ENCODE peak calls at places on chromosomes 11 and 22, in nine cellular contexts. One of them, this sample, is unnamed.

GRCh38 chr11:23359297-23359696 is 499.0 kb upstream of the CCDC179 start:
- DNase-seq in mesenteric fat pad: no peak
- DNase-seq in coronary artery: no peak
- DNase-seq in sigmoid colon: no peak
- DNase-seq in stimulated activated CD4-positive, alpha-beta T cell treated with anti-CD3 and anti-CD28 coated beads, Interleukin-12 subunit alpha, Interleukin-12 subunit beta, amount 100 ng/mL, for 4 hours: no peak
- DNase-seq in Daoy: no peak
- DNase-seq in cerebellar nuclear complex: no peak
- DNase-seq in stimulated activated naive CD8-positive, alpha-beta T cell treated with anti-CD3 and anti-CD28 coated beads, Interleukin-15, Interleukin-2, amounts not matched to agents 100 U/mL and 50 U/mL, for 24 hours: no peak
- DNase-seq in fibroblast of mammary gland: peak; percentile 93
- DNase-seq in this sample: no peak

GRCh38 chr22:39496131-39496838 is 5.8 kb upstream of the MIEF1 start:
- DNase-seq in mesenteric fat pad: no peak
- DNase-seq in coronary artery: no peak
- DNase-seq in sigmoid colon: peak; percentile 84
- DNase-seq in stimulated activated CD4-positive, alpha-beta T cell treated with anti-CD3 and anti-CD28 coated beads, Interleukin-12 subunit alpha, Interleukin-12 subunit beta, amount 100 ng/mL, for 4 hours: peak; percentile 61
- DNase-seq in Daoy: peak; percentile 62
- DNase-seq in cerebellar nuclear complex: no peak
- DNase-seq in stimulated activated naive CD8-positive, alpha-beta T cell treated with anti-CD3 and anti-CD28 coated beads, Interleukin-15, Interleukin-2, amounts not matched to agents 100 U/mL and 50 U/mL, for 24 hours: peak; percentile 73
- DNase-seq in fibroblast of mammary gland: peak; percentile 58
- DNase-seq in this sample: peak; percentile 13

GRCh38 chr11:66976048-66976467 is 954 bp downstream of the C11orf86 start:
- DNase-seq in mesenteric fat pad: no peak
- DNase-seq in coronary artery: no peak
- DNase-seq in sigmoid colon: no peak
- DNase-seq in stimulated activated CD4-positive, alpha-beta T cell treated with anti-CD3 and anti-CD28 coated beads, Interleukin-12 subunit alpha, Interleukin-12 subunit beta, amount 100 ng/mL, for 4 hours: peak; percentile 7
- DNase-seq in Daoy: peak; percentile 23
- DNase-seq in cerebellar nuclear complex: no peak
- DNase-seq in stimulated activated naive CD8-positive, alpha-beta T cell treated with anti-CD3 and anti-CD28 coated beads, Interleukin-15, Interleukin-2, amounts not matched to agents 100 U/mL and 50 U/mL, for 24 hours: peak; percentile 48
- DNase-seq in fibroblast of mammary gland: no peak
- DNase-seq in this sample: no peak

GRCh38 chr11:110752890-110753289 is 40.7 kb upstream of the ARHGAP20 start:
- DNase-seq in mesenteric fat pad: no peak
- DNase-seq in coronary artery: no peak
- DNase-seq in sigmoid colon: no peak
- DNase-seq in stimulated activated CD4-positive, alpha-beta T cell treated with anti-CD3 and anti-CD28 coated beads, Interleukin-12 subunit alpha, Interleukin-12 subunit beta, amount 100 ng/mL, for 4 hours: no peak
- DNase-seq in Daoy: no peak
- DNase-seq in cerebellar nuclear complex: no peak
- DNase-seq in stimulated activated naive CD8-positive, alpha-beta T cell treated with anti-CD3 and anti-CD28 coated beads, Interleukin-15, Interleukin-2, amounts not matched to agents 100 U/mL and 50 U/mL, for 24 hours: no peak
- DNase-seq in fibroblast of mammary gland: no peak
- DNase-seq in this sample: no peak

GRCh38 chr11:62553839-62554361 is 7.3 kb upstream of the AHNAK start:
- DNase-seq in mesenteric fat pad: no peak
- DNase-seq in coronary artery: no peak
- DNase-seq in sigmoid colon: no peak
- DNase-seq in stimulated activated CD4-positive, alpha-beta T cell treated with anti-CD3 and anti-CD28 coated beads, Interleukin-12 subunit alpha, Interleukin-12 subunit beta, amount 100 ng/mL, for 4 hours: no peak
- DNase-seq in Daoy: peak; percentile 90
- DNase-seq in cerebellar nuclear complex: no peak
- DNase-seq in stimulated activated naive CD8-positive, alpha-beta T cell treated with anti-CD3 and anti-CD28 coated beads, Interleukin-15, Interleukin-2, amounts not matched to agents 100 U/mL and 50 U/mL, for 24 hours: no peak
- DNase-seq in fibroblast of mammary gland: peak; percentile 96
- DNase-seq in this sample: no peak

GRCh38 chr22:39721456-39722325 is 151.1 kb downstream of the CACNA1I start:
- DNase-seq in mesenteric fat pad: peak; percentile 81
- DNase-seq in coronary artery: peak; percentile 53
- DNase-seq in sigmoid colon: no peak
- DNase-seq in stimulated activated CD4-positive, alpha-beta T cell treated with anti-CD3 and anti-CD28 coated beads, Interleukin-12 subunit alpha, Interleukin-12 subunit beta, amount 100 ng/mL, for 4 hours: no peak
- DNase-seq in Daoy: no peak
- DNase-seq in cerebellar nuclear complex: no peak
- DNase-seq in stimulated activated naive CD8-positive, alpha-beta T cell treated with anti-CD3 and anti-CD28 coated beads, Interleukin-15, Interleukin-2, amounts not matched to agents 100 U/mL and 50 U/mL, for 24 hours: no peak
- DNase-seq in fibroblast of mammary gland: no peak
- DNase-seq in this sample: no peak

GRCh38 chr11:122113836-122114235 is 2.2 kb downstream of the BLID start:
- DNase-seq in mesenteric fat pad: no peak
- DNase-seq in coronary artery: no peak
- DNase-seq in sigmoid colon: no peak
- DNase-seq in stimulated activated CD4-positive, alpha-beta T cell treated with anti-CD3 and anti-CD28 coated beads, Interleukin-12 subunit alpha, Interleukin-12 subunit beta, amount 100 ng/mL, for 4 hours: no peak
- DNase-seq in Daoy: no peak
- DNase-seq in cerebellar nuclear complex: no peak
- DNase-seq in stimulated activated naive CD8-positive, alpha-beta T cell treated with anti-CD3 and anti-CD28 coated beads, Interleukin-15, Interleukin-2, amounts not matched to agents 100 U/mL and 50 U/mL, for 24 hours: no peak
- DNase-seq in fibroblast of mammary gland: peak; percentile 67
- DNase-seq in this sample: no peak

GRCh38 chr22:32803020-32803758 is 1.7 kb downstream of the TIMP3 start:
- DNase-seq in mesenteric fat pad: no peak
- DNase-seq in coronary artery: no peak
- DNase-seq in sigmoid colon: peak; percentile 72
- DNase-seq in stimulated activated CD4-positive, alpha-beta T cell treated with anti-CD3 and anti-CD28 coated beads, Interleukin-12 subunit alpha, Interleukin-12 subunit beta, amount 100 ng/mL, for 4 hours: no peak
- DNase-seq in Daoy: peak; percentile 47
- DNase-seq in cerebellar nuclear complex: no peak
- DNase-seq in stimulated activated naive CD8-positive, alpha-beta T cell treated with anti-CD3 and anti-CD28 coated beads, Interleukin-15, Interleukin-2, amounts not matched to agents 100 U/mL and 50 U/mL, for 24 hours: no peak
- DNase-seq in fibroblast of mammary gland: peak; percentile 68
- DNase-seq in this sample: no peak

GRCh38 chr11:78659326-78660319 is 85.0 kb upstream of the NARS2 start:
- DNase-seq in mesenteric fat pad: no peak
- DNase-seq in coronary artery: peak; percentile 53
- DNase-seq in sigmoid colon: no peak
- DNase-seq in stimulated activated CD4-positive, alpha-beta T cell treated with anti-CD3 and anti-CD28 coated beads, Interleukin-12 subunit alpha, Interleukin-12 subunit beta, amount 100 ng/mL, for 4 hours: no peak
- DNase-seq in Daoy: no peak
- DNase-seq in cerebellar nuclear complex: no peak
- DNase-seq in stimulated activated naive CD8-positive, alpha-beta T cell treated with anti-CD3 and anti-CD28 coated beads, Interleukin-15, Interleukin-2, amounts not matched to agents 100 U/mL and 50 U/mL, for 24 hours: no peak
- DNase-seq in fibroblast of mammary gland: no peak
- DNase-seq in this sample: no peak

This sample was measured in NCI-H748 treated with DMSO at 0.1 percent for 48 hours.